ENCODE peak calls at places on chromosomes 7 and 10, in four cellular contexts. One of them, this sample, is unnamed.

GRCh38 chr7:80098795-80099194 is 35.8 kb upstream of the GNAI1 start:
- DNase-seq in GM23248: no peak
- DNase-seq in upper lobe of right lung: no peak
- DNase-seq in ascending aorta: no peak
- DNase-seq in this sample: no peak

GRCh38 chr10:63416376-63416775 is 49.4 kb downstream of the JMJD1C start:
- DNase-seq in ascending aorta: no peak
- DNase-seq in upper lobe of right lung: no peak
- DNase-seq in GM23248: peak
- DNase-seq in this sample: peak

GRCh38 chr7:33757563-33758165 is 147.7 kb upstream of the BMPER start:
- DNase-seq in GM23248: peak
- DNase-seq in upper lobe of right lung: no peak
- DNase-seq in ascending aorta: no peak
- DNase-seq in this sample: peak

GRCh38 chr7:47320296-47320695 is 261.6 kb downstream of the TNS3 start:
- DNase-seq in ascending aorta: no peak
- DNase-seq in upper lobe of right lung: no peak
- DNase-seq in GM23248: no peak
- DNase-seq in this sample: no peak

GRCh38 chr10:122519873-122520272 is 40.7 kb upstream of the DMBT1 start:
- DNase-seq in ascending aorta: no peak
- DNase-seq in GM23248: no peak
- DNase-seq in upper lobe of right lung: no peak
- DNase-seq in this sample: no peak

GRCh38 chr10:46236941-46237681 is 49.7 kb upstream of the ANTXRL start:
- DNase-seq in GM23248: no peak
- DNase-seq in ascending aorta: no peak
- DNase-seq in upper lobe of right lung: peak
- DNase-seq in this sample: no peak

GRCh38 chr7:88377421-88377820 is 70.7 kb upstream of the STEAP4 start:
- DNase-seq in GM23248: no peak
- DNase-seq in upper lobe of right lung: no peak
- DNase-seq in ascending aorta: no peak
- DNase-seq in this sample: no peak

GRCh38 chr7:77908664-77909063 is 110.1 kb downstream of the PHTF2 start:
- DNase-seq in GM23248: no peak
- DNase-seq in ascending aorta: no peak
- DNase-seq in upper lobe of right lung: no peak
- DNase-seq in this sample: no peak

GRCh38 chr7:130481898-130482297 is 10.0 kb upstream of the MEST start:
- DNase-seq in ascending aorta: no peak
- DNase-seq in upper lobe of right lung: no peak
- DNase-seq in GM23248: peak
- DNase-seq in this sample: peak

GRCh38 chr10:48414778-48415177 is 108.3 kb downstream of the MAPK8 start:
- DNase-seq in upper lobe of right lung: no peak
- DNase-seq in ascending aorta: no peak
- DNase-seq in GM23248: peak
- DNase-seq in this sample: peak

GRCh38 chr7:157555308-157555707 is 218.5 kb downstream of the DNAJB6 start:
- DNase-seq in upper lobe of right lung: peak
- DNase-seq in ascending aorta: no peak
- DNase-seq in GM23248: no peak
- DNase-seq in this sample: no peak

GRCh38 chr7:39691821-39692220 is 68.4 kb downstream of the RALA start:
- DNase-seq in upper lobe of right lung: no peak
- DNase-seq in GM23248: peak
- DNase-seq in ascending aorta: no peak
- DNase-seq in this sample: peak

GRCh38 chr10:113058175-113058961 is 108.3 kb downstream of the TCF7L2 start:
- DNase-seq in upper lobe of right lung: no peak
- DNase-seq in ascending aorta: no peak
- DNase-seq in GM23248: peak
- DNase-seq in this sample: peak

GRCh38 chr10:100481462-100482081 is 18.8 kb downstream of the WNT8B start:
- DNase-seq in upper lobe of right lung: peak
- DNase-seq in ascending aorta: peak
- DNase-seq in GM23248: peak
- DNase-seq in this sample: peak

GRCh38 chr10:132095403-132096113 is 29.8 kb downstream of the JAKMIP3 start:
- DNase-seq in GM23248: no peak
- DNase-seq in upper lobe of right lung: no peak
- DNase-seq in ascending aorta: no peak
- DNase-seq in this sample: no peak

DNA sequence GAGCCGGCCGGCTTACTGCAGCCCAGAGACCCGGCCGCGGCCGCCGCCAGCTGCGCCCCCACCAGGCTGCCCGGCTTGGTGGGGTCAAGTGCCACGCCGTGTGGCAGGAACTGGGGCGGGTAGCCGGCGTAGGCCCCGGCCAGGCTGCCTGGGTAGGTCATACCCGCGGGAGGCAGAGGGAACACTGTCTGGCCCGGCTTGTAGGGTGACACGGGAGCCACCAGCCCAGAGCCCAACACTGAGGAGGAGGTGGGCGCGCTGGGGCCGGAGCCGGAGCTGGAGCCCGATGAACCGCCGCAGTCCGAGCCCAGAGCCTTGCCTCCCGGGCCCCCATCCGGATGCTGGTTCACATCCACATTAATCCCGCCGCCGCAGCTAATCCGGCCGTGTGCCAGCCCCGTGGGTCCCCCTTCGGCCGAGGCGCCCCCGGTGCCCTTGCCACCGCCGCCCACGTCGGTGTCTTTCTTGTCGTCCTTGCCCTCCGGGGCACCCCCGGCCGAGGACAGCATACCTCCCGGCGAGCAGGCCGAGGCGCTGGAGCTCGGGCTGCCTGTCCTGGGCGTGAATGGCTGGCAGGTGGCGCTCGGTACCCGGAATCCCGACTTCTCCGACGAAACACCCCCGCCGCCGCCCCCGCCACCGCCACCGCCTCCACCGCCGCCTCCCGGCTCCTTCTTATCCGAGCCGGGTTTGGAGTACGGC is 2.0 kb downstream of the ZNF503 start:
- DNase-seq in GM23248: peak
- DNase-seq in ascending aorta: no peak
- DNase-seq in upper lobe of right lung: peak
- DNase-seq in this sample: peak
- H3K4me3 ChIP-seq in GM23248: peak
- H3K4me3 ChIP-seq in ascending aorta: peak
- H3K4me3 ChIP-seq in upper lobe of right lung: peak
- H3K4me3 ChIP-seq in this sample: peak

DNA sequence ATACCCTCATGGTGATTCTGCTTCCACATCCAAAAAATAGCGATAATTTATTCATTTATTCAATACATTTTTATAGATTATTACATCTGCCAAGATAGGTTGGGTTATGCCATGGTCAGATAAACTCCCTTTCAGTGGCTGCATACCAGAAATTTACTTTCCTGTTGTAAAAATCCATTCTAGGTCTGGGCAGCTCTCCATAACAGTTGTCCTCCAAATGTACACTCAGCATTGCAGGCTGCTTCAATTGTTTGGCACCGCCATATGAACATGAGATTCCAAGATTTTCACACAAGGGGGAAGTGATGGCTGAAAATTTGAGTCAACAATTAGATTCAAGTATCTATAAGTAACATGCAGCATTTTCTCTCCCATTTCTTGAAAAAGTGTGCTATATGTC is 568.8 kb downstream of the ETV1 start:
- DNase-seq in GM23248: no peak
- DNase-seq in ascending aorta: no peak
- DNase-seq in upper lobe of right lung: no peak
- DNase-seq in this sample: no peak
- H3K4me3 ChIP-seq in GM23248: no peak
- H3K4me3 ChIP-seq in ascending aorta: no peak
- H3K4me3 ChIP-seq in upper lobe of right lung: no peak
- H3K4me3 ChIP-seq in this sample: no peak

GRCh38 chr7:76393116-76394031 is 16.1 kb downstream of the SSC4D start:
- DNase-seq in ascending aorta: peak
- DNase-seq in upper lobe of right lung: peak
- DNase-seq in GM23248: peak
- DNase-seq in this sample: peak

GRCh38 chr7:76397409-76398183 is 11.9 kb downstream of the SSC4D start:
- DNase-seq in upper lobe of right lung: peak
- DNase-seq in GM23248: peak
- DNase-seq in ascending aorta: no peak
- DNase-seq in this sample: peak

GRCh38 chr7:76394962-76395361 is 14.5 kb downstream of the SSC4D start:
- DNase-seq in upper lobe of right lung: no peak
- DNase-seq in GM23248: no peak
- DNase-seq in ascending aorta: no peak
- DNase-seq in this sample: no peak

GRCh38 chr7:76392531-76393115 is 16.9 kb downstream of the SSC4D start:
- DNase-seq in GM23248: no peak
- DNase-seq in upper lobe of right lung: no peak
- DNase-seq in ascending aorta: no peak
- DNase-seq in this sample: no peak

DNA sequence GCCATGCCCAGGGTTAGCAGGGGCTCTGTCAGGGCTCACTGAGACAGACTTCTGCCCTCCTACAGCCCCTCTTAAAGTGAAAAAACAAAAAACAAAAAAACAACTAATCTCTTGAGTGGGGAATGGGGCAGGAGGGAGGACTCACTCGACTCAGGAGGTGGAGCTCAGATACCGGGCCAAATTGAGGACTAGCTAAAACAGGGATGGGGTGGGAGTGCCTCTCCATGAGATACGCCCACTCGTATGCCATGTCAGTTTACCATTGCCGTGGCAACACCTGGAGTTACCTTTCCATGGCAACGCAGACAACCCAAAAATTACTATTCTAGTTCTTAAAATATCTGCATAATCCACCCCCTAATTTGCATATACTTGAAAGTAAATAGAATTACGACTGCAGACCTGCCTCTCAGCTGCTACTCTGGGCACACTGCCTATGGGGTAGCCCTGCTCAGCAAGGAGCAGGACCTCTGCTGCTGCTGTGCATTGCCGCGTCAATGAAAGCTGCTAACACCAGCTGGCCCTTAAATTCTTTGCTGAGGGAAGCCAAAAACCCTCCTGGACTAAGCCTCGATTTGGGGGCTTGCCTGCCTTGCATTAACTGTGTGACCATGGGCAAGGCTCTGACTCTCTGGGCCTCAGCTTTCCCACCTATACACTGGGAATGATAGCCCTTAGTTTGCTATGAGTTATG is 13.3 kb downstream of the SSC4D start:
- DNase-seq in ascending aorta: no peak
- DNase-seq in GM23248: no peak
- DNase-seq in upper lobe of right lung: no peak
- DNase-seq in this sample: no peak
- H3K4me3 ChIP-seq in ascending aorta: no peak
- H3K4me3 ChIP-seq in GM23248: no peak
- H3K4me3 ChIP-seq in upper lobe of right lung: no peak
- H3K4me3 ChIP-seq in this sample: no peak

GRCh38 chr10:102713814-102714620 is at the start of gene ARL3:
- DNase-seq in ascending aorta: peak
- DNase-seq in upper lobe of right lung: peak
- DNase-seq in GM23248: peak
- DNase-seq in this sample: peak

GRCh38 chr10:102713483-102713813 is 749 bp downstream of the ARL3 start:
- DNase-seq in upper lobe of right lung: no peak
- DNase-seq in ascending aorta: no peak
- DNase-seq in GM23248: no peak
- DNase-seq in this sample: no peak

GRCh38 chr10:102710604-102711003 is 3.6 kb downstream of the ARL3 start:
- DNase-seq in upper lobe of right lung: no peak
- DNase-seq in ascending aorta: no peak
- DNase-seq in GM23248: peak
- DNase-seq in this sample: peak

GRCh38 chr10:102712843-102713242 is 1.4 kb downstream of the ARL3 start:
- DNase-seq in ascending aorta: no peak
- DNase-seq in upper lobe of right lung: no peak
- DNase-seq in GM23248: peak
- DNase-seq in this sample: no peak

GRCh38 chr10:102712089-102712488 is 2.1 kb downstream of the ARL3 start:
- DNase-seq in ascending aorta: no peak
- DNase-seq in GM23248: no peak
- DNase-seq in upper lobe of right lung: no peak
- DNase-seq in this sample: no peak
- H3K4me3 ChIP-seq in ascending aorta: no peak
- H3K4me3 ChIP-seq in GM23248: no peak
- H3K4me3 ChIP-seq in upper lobe of right lung: no peak
- H3K4me3 ChIP-seq in this sample: no peak

DNA sequence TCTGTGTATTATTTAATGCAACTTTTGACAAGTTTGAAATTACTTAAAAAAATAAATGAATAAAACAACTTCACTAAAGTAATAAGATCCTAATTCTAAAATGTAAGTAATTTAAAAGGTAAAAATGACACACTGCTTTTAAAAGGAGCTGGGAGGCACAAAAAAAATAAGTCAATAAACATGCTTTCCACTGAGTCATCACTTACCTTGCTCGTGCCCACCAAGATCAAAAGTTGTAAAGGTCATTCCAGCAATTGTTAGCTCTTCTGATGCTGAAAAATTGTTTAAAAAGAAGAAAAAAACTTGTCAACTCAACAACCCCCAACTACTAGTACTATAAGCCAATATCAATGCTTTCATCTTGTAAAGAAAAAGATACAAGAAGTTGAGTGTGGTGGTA is 9.5 kb downstream of the SAR1A start:
- DNase-seq in upper lobe of right lung: no peak
- DNase-seq in GM23248: no peak
- DNase-seq in ascending aorta: no peak
- DNase-seq in this sample: no peak
- H3K4me3 ChIP-seq in upper lobe of right lung: no peak
- H3K4me3 ChIP-seq in GM23248: no peak
- H3K4me3 ChIP-seq in ascending aorta: no peak
- H3K4me3 ChIP-seq in this sample: no peak

DNA sequence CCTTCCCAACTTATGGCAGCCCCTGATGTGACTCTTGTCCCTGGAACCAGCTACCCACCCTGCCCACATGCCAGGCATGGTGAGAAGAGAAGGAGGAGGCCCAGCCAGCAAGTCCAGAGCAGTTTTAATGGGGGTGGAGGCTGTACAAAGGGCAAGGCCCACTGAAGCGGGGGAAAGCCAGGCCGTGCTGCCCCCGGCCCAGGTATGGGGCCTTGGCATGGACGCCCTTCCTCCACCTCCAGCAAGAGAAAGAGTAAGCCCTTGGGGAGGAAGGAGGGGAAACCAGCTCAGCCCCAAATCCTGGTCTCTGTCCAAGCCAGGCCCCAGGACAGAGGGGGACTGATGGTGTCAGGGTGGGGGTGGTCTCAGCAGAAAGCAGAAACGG is 7.0 kb downstream of the NFKB2 start:
- DNase-seq in ascending aorta: no peak
- DNase-seq in GM23248: no peak
- DNase-seq in upper lobe of right lung: no peak
- DNase-seq in this sample: no peak
- H3K4me3 ChIP-seq in ascending aorta: no peak
- H3K4me3 ChIP-seq in GM23248: no peak
- H3K4me3 ChIP-seq in upper lobe of right lung: no peak
- H3K4me3 ChIP-seq in this sample: no peak

This sample was measured in fibroblast of the aortic adventitia.